ENCODE peak calls at places on chromosome 14, in ten cellular contexts. C is fibroblast of lung; V is Peyer's patch; Q is WERI-Rb-1; M is heart right ventricle; P is H1; G is psoas muscle; E is BE2C; S is NT2/D1; Z is effector memory CD4-positive, alpha-beta T cell. X is an unnamed sample. For H3K27me3, the result is how much of the 10 kb centered on the place peaks cover.

GRCh38 chr14:66974397-66975025 is 214.7 kb upstream of the GARIN2 start:
- DNase-seq in G (no peak), E (no peak), Z (no peak), C (no peak), P (no peak), Q (no peak), M (no peak), S (no peak), V (no peak), X (no peak)

GRCh38 chr14:69643430-69644200 is 32.2 kb downstream of the SUSD6 start:
- DNase-seq in Q (no peak), C (no peak), G (peak), M (peak), Z (peak), S (no peak), V (peak), E (no peak), P (no peak), X (peak)

GRCh38 chr14:80956922-80957321 is 1.5 kb downstream of the TSHR start:
- DNase-seq in M (peak), G (no peak), Q (no peak), Z (no peak), V (no peak), S (no peak), E (no peak), C (no peak), P (no peak), X (no peak)

GRCh38 chr14:102484316-102484715 is 25.3 kb downstream of the ANKRD9 start:
- DNase-seq in E (no peak), Z (no peak), P (no peak), S (no peak), Q (no peak), C (no peak), M (no peak), V (no peak), G (no peak), X (no peak)

GRCh38 chr14:69605761-69606160 is 5.6 kb upstream of the SUSD6 start:
- DNase-seq in C (no peak), M (no peak), Z (no peak), P (no peak), E (no peak), G (no peak), S (no peak), Q (no peak), V (peak), X (no peak)

GRCh38 chr14:61838661-61839060 is 76.4 kb downstream of the SNAPC1 start:
- DNase-seq in S (no peak), M (no peak), Q (no peak), G (no peak), P (no peak), E (no peak), Z (no peak), V (no peak), C (peak), X (no peak)

GRCh38 chr14:37480446-37481290 is 114.4 kb downstream of the FOXA1 start:
- DNase-seq in S (no peak), P (no peak), V (no peak), E (no peak), Q (no peak), M (no peak), C (no peak), G (no peak), Z (no peak), X (no peak)

GRCh38 chr14:91416744-91417133 is 881 bp downstream of the CCDC88C start:
- DNase-seq in G (no peak), E (no peak), V (peak), Q (no peak), Z (no peak), P (no peak), M (no peak), S (no peak), C (no peak), X (peak)

GRCh38 chr14:92252291-92252690 is 70.7 kb upstream of the SLC24A4 start:
- DNase-seq in G (no peak), S (no peak), E (no peak), C (no peak), V (no peak), M (no peak), Z (no peak), Q (no peak), P (no peak), X (no peak)

GRCh38 chr14:58395815-58396626 is at the start of gene TOMM20L:
- DNase-seq in V (peak), Q (peak), Z (peak), C (peak), G (peak), E (peak), S (peak), M (peak), P (peak), X (peak)

GRCh38 chr14:53356361-53357150 is 203.4 kb upstream of the DDHD1 start:
- DNase-seq in C (peak), V (no peak), M (no peak), G (no peak), E (no peak), S (no peak), Q (no peak), P (no peak), Z (no peak), X (no peak)

GRCh38 chr14:34301107-34301734 is 160.8 kb downstream of the SPTSSA start:
- DNase-seq in S (peak), G (no peak), Z (no peak), P (no peak), E (peak), M (no peak), C (peak), V (no peak), Q (peak), X (no peak)

GRCh38 chr14:20680843-20681347 is 3.5 kb upstream of the RNASE4 start:
- DNase-seq in Q (no peak), P (no peak), V (peak), S (no peak), G (no peak), E (no peak), C (no peak), Z (no peak), M (no peak), X (no peak)

GRCh38 chr14:64501326-64502171 is 2.1 kb downstream of the ZBTB25 start:
- DNase-seq in V (peak), S (no peak), Q (peak), Z (no peak), E (peak), C (peak), G (peak), P (no peak), M (peak), X (peak)

GRCh38 chr14:70635971-70636595 is 5.6 kb upstream of the TTC9 start:
- DNase-seq in C (no peak), V (no peak), Q (no peak), S (no peak), G (no peak), P (no peak), Z (no peak), M (no peak), E (no peak), X (no peak)

GRCh38 chr14:98564541-98564940 is 707.5 kb downstream of the BCL11B start:
- DNase-seq in Q (no peak), S (no peak), C (no peak), E (no peak), G (no peak), V (no peak), P (no peak), Z (no peak), M (no peak), X (no peak)

GRCh38 chr14:31510222-31510621 is 22.4 kb upstream of the GPR33 start:
- DNase-seq in S (no peak), M (no peak), G (no peak), P (no peak), Z (no peak), Q (no peak), E (no peak), V (no peak), C (peak), X (no peak)
- H3K4me3 ChIP-seq in S (no peak), M (no peak), G (no peak), P (no peak), Z (no peak), Q (no peak), E (no peak), V (no peak), C (no peak), X (no peak)

GRCh38 chr14:105034314-105035039 is 13.6 kb upstream of the CDCA4 start:
- DNase-seq in Q (no peak), S (no peak), G (no peak), E (no peak), C (no peak), Z (no peak), M (no peak), P (no peak), V (no peak), X (no peak)
- H3K27me3 ChIP-seq in Q (under half), S (under half), G (half or more), E (under half), C (under half), Z (under half), M (under half), P (under half), V (under half), X (under half)

GRCh38 chr14:101363261-101363555 is 198.1 kb upstream of the DIO3 start:
- DNase-seq in G (no peak), S (no peak), V (no peak), C (no peak), Q (no peak), P (no peak), M (no peak), Z (no peak), E (no peak), X (no peak)

GRCh38 chr14:101363880-101364391 is 197.4 kb upstream of the DIO3 start:
- DNase-seq in V (no peak), S (no peak), C (no peak), P (no peak), Q (no peak), M (no peak), Z (no peak), E (no peak), G (no peak), X (no peak)

GRCh38 chr14:101364503-101365328 is 196.6 kb upstream of the DIO3 start:
- DNase-seq in Z (no peak), S (no peak), Q (no peak), G (peak), P (no peak), C (peak), E (no peak), M (no peak), V (peak), X (no peak)

GRCh38 chr14:101367421-101368261 is 193.7 kb upstream of the DIO3 start:
- DNase-seq in M (no peak), C (no peak), P (no peak), S (no peak), G (no peak), E (no peak), Q (no peak), Z (no peak), V (no peak), X (no peak)

GRCh38 chr14:101365329-101366158 is 195.8 kb upstream of the DIO3 start:
- DNase-seq in M (no peak), E (no peak), G (peak), P (no peak), S (no peak), C (peak), Q (peak), Z (no peak), V (no peak), X (no peak)
- H3K4me3 ChIP-seq in M (no peak), E (no peak), G (no peak), P (no peak), S (no peak), C (no peak), Q (no peak), Z (no peak), V (no peak), X (no peak)

GRCh38 chr14:100825691-100826331 is at the start of gene MEG3:
- DNase-seq in P (no peak), Z (no peak), V (peak), G (peak), C (peak), M (peak), S (no peak), Q (peak), E (peak), X (no peak)
- H3K27me3 ChIP-seq in P (under half), Z (under half), V (under half), G (half or more), C (under half), M (half or more), S (under half), Q (under half), E (under half), X (under half)

DNA sequence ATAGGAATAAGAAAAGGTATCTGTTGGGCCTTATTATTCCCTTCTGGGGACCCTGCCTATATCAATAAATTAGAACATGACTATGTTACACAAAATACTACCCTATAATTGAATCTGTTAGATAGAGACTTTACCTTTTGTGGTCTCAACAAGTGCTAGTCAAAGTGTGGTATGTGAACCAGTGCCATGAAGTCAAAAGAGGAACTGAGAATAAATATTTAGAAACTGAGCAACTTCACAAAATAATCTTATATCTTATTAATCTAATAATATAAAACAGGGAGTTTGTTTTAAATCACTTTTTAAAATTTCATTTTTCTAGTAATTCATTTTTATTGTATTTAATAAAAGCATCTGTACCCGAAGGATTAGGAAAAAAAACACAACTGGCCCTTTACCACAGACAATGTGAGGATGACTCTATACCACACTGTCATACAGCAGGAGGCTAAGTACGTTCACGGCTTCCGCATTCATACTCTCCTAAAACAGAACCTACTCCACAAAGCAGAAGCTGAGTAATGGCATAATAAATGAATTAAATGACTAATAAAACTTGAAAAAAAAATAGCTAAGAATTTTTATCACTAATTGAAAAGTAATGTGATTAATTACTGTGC is 42.1 kb downstream of the SEC23A start:
- DNase-seq in Q (no peak), V (no peak), C (no peak), P (no peak), M (no peak), E (no peak), S (no peak), Z (no peak), G (no peak), X (no peak)
- H3K4me3 ChIP-seq in Q (no peak), V (no peak), C (no peak), P (no peak), M (no peak), E (no peak), S (no peak), Z (no peak), G (no peak), X (no peak)

DNA sequence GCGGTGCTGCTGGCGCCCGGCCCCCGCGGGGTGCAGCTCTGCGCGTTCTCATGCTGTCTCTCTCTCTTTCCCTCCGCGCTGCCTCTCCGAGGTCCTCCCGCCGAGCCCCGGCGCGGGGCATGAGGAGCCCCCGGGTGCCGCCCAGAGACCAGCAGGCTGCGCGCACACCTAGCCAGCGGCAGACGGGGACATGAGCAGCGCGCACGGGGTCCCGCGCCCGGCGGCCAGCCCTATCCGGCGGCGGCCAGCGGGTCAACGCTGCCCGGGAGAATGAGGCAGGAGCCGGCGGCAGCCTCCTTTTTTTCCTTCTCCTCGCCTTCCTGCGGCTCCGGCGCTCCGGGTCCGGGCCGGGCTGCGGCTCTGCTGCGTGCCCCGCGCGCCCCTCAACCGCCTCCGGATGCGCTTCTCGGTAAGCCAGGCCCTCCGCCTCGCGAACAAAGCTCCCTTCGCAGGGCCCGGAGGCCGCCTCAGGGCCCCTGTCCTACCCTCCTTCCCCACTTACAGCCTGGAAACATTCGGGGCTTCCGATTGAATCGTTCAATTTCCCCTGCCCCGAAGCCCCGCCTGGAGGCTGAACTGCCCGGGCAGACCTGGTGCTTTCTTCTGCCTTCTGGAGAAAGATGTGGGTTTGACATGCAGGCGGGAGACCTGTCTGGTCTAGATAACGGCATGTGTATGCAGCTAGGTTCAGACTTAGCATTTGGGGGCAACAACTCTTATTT is at the start of gene TUNAR:
- DNase-seq in P (no peak), Z (no peak), S (no peak), M (no peak), G (no peak), C (no peak), V (no peak), E (no peak), Q (peak), X (no peak)
- H3K27me3 ChIP-seq in P (under half), Z (under half), S (under half), M (half or more), G (half or more), C (under half), V (under half), E (half or more), Q (under half), X (under half)

GRCh38 chr14:52021971-52022600 is 32.7 kb downstream of the RTRAF start:
- DNase-seq in V (no peak), S (no peak), M (peak), G (no peak), Q (no peak), E (no peak), Z (no peak), C (no peak), P (no peak), X (no peak)

GRCh38 chr14:52018252-52018651 is 28.9 kb downstream of the RTRAF start:
- DNase-seq in Z (no peak), S (no peak), C (peak), Q (no peak), E (no peak), P (no peak), G (no peak), M (no peak), V (peak), X (no peak)

GRCh38 chr14:52020866-52021717 is 31.7 kb downstream of the RTRAF start:
- DNase-seq in P (no peak), Q (no peak), V (no peak), M (no peak), E (no peak), G (no peak), C (no peak), S (no peak), Z (no peak), X (no peak)

GRCh38 chr14:52020315-52020714 is 31.0 kb downstream of the RTRAF start:
- DNase-seq in S (no peak), G (no peak), V (no peak), C (no peak), M (no peak), Q (no peak), Z (no peak), P (no peak), E (no peak), X (no peak)

DNA sequence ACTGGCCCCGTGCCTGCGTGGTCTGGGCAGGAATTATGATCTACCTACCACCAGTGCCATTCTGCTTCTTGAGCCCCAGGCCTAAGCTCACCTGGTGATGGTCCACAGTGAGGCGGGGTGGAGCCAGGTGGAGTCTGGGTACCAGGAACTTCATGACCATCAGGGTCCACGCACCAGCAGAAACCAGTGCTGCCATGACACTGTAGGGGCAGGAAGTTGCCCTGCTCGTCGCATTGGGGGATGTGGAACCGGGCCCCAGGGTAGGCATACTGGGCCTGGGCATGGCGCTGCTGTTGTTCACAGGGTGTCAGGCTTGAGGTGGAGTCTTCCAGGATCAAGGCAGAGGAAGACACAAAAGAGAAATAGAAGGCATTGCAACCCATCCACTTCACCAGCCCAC is 29.6 kb downstream of the RTRAF start:
- DNase-seq in Z (no peak), Q (no peak), M (no peak), S (no peak), E (no peak), G (no peak), V (no peak), C (no peak), P (no peak), X (no peak)
- H3K4me3 ChIP-seq in Z (no peak), Q (no peak), M (no peak), S (no peak), E (no peak), G (no peak), V (no peak), C (no peak), P (no peak), X (no peak)

GRCh38 chr14:23175823-23176222 is 7.6 kb downstream of the SLC7A8 start:
- DNase-seq in Q (no peak), P (no peak), E (no peak), V (no peak), M (no peak), C (peak), S (no peak), G (no peak), Z (no peak), X (no peak)
- H3K27me3 ChIP-seq in Q (under half), P (under half), E (under half), V (under half), M (under half), C (under half), S (under half), G (under half), Z (under half), X (under half)

DNA sequence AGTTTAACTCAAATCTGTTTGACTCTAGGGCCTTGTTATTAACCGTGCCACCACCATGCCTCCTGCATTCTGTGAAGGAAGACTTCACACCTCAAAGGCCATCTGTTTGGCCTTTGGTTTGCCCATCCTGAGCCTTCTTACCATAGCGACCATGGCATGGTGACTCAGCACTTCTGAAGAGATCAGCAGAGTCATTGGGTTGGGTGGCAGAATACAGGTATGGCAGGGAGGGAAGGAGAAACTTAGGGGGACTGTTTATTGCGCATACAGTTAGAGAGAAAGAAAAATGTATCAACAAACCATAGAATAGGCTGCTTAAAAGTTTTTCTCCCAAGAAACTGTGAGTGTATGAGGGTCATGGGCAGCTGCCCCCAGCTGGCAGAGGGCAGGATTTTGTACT is 49.2 kb downstream of the DAD1 start:
- DNase-seq in E (no peak), Q (no peak), Z (no peak), S (no peak), P (no peak), G (no peak), M (no peak), C (no peak), V (no peak), X (no peak)
- H3K4me3 ChIP-seq in E (no peak), Q (no peak), Z (peak), S (no peak), P (no peak), G (no peak), M (no peak), C (no peak), V (no peak), X (no peak)

X was measured in right lobe of liver.